ENCODE peak calls at places on chromosomes 3 and 15, in eight cellular contexts. Z is endothelial cell; C is fibroblast of villous mesenchyme; F is IMR-90; G is OCI-LY7; A is AG09309; Q is CD8-positive, alpha-beta T cell; I is AG04449. K is an unnamed sample.

GRCh38 chr15:78034495-78035191 is 42.9 kb downstream of the TBC1D2B start:
- DNase-seq in I (no peak), A (no peak), Z (no peak), C (peak), F (peak), Q (peak), G (peak), K (no peak)

GRCh38 chr3:165754219-165755007 is 82.8 kb downstream of the BCHE start:
- DNase-seq in Z (no peak), G (no peak), C (no peak), I (no peak), A (no peak), Q (no peak), F (no peak), K (no peak)

GRCh38 chr3:13164893-13165492 is 91.8 kb upstream of the IQSEC1 start:
- DNase-seq in G (no peak), I (no peak), Q (no peak), A (no peak), Z (no peak), C (no peak), F (no peak), K (no peak)

GRCh38 chr15:35141743-35142356 is 56.8 kb upstream of the NANOGP8 start:
- DNase-seq in Q (no peak), I (peak), Z (no peak), F (peak), C (peak), A (peak), G (no peak), K (no peak)

GRCh38 chr3:130725746-130726145 is 20.9 kb downstream of the PIK3R4 start:
- DNase-seq in Z (no peak), I (no peak), Q (no peak), A (no peak), C (no peak), G (no peak), F (no peak), K (no peak)

GRCh38 chr15:83111149-83111548 is 3.7 kb downstream of the TM6SF1 start:
- DNase-seq in Z (no peak), A (no peak), C (no peak), F (no peak), I (no peak), G (no peak), Q (no peak), K (no peak)

GRCh38 chr3:195905970-195906864 is 2.1 kb downstream of the TNK2 start:
- DNase-seq in Q (no peak), A (no peak), I (no peak), C (peak), F (peak), G (peak), Z (no peak), K (no peak)

GRCh38 chr3:170829873-170830272 is 40.1 kb downstream of the RPL22L1 start:
- DNase-seq in G (no peak), C (no peak), Z (peak), F (no peak), Q (no peak), I (no peak), A (no peak), K (no peak)

GRCh38 chr15:56856934-56857333 is 61.5 kb upstream of the TCF12 start:
- DNase-seq in Q (no peak), C (no peak), Z (no peak), G (no peak), I (no peak), F (no peak), A (no peak), K (no peak)

GRCh38 chr3:159727506-159727905 is 261.1 kb upstream of the IL12A start:
- DNase-seq in G (no peak), I (no peak), Z (no peak), A (no peak), F (no peak), C (no peak), Q (no peak), K (no peak)

GRCh38 chr3:159721324-159721723 is 267.3 kb upstream of the IL12A start:
- DNase-seq in F (peak), Q (no peak), I (no peak), C (no peak), Z (no peak), G (no peak), A (no peak), K (no peak)

GRCh38 chr3:159726231-159726964 is 262.2 kb upstream of the IL12A start:
- DNase-seq in C (peak), I (no peak), A (no peak), Q (no peak), F (peak), Z (no peak), G (no peak), K (no peak)

DNA sequence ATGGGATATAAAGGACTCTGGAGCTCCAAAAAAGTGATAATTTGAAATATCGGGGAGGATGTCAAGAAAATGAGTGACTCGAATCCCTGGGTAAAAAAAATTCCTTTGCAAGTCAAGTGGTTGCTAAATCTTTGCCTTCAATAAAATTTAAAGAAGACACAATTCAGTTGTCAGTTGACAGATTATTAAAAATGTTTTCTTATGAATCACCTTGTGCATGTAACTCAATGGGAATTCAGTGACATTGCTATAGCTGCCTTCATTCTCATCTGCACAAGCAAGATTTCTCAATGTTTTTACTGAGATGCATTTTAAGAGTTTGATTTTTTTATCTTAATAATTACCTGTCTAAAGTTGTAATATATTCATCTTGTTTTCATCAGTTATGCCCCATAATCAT is 264.0 kb upstream of the IL12A start:
- DNase-seq in C (no peak), Q (no peak), G (no peak), A (peak), F (peak), Z (no peak), I (no peak), K (no peak)
- TF ChIP-seq CTCF in C (no peak), Q (no peak), G (no peak), A (no peak), F (no peak), Z (no peak), I (no peak), K (no peak)

DNA sequence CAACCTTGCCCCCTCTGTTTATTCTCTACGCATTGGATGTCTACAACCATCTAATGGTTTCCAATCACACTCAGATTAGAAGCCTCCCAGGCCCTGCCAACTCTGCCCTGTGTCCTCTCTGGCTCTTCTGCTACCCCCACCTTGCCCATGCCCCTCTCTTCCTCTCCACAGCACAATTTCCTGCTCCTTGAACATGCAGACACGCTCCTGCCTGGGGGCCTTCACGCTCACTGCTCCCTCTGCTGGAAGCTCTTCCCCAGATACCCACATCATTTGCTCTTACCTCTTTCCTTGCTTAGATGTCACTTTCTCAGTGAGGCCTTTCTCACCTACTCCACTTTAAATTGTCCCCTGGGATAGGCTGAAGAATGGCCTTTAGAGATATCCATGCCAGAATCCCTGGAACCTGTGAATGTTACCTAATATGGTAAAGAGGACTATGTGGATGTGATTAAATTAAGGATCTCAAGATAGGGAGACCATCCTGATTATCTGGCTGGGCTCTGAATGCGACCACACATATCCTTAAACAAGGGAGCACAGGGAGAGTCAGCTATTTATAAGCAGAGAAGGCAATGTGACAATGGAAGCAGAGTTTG is 9.9 kb downstream of the KY start:
- DNase-seq in F (peak), A (no peak), Q (no peak), C (peak), I (no peak), G (peak), Z (peak), K (no peak)
- TF ChIP-seq CTCF in F (peak), A (peak), Q (no peak), C (peak), I (peak), G (peak), Z (peak), K (peak)

GRCh38 chr3:43155016-43155415 is 49.1 kb upstream of the POMGNT2 start:
- DNase-seq in C (no peak), I (no peak), Q (no peak), F (no peak), G (no peak), A (no peak), Z (no peak), K (no peak)

GRCh38 chr3:43153189-43154083 is 47.6 kb upstream of the POMGNT2 start:
- DNase-seq in F (peak), A (no peak), C (peak), Z (no peak), G (no peak), I (peak), Q (no peak), K (no peak)

GRCh38 chr3:43152649-43153048 is 46.8 kb upstream of the POMGNT2 start:
- DNase-seq in F (no peak), G (no peak), I (no peak), A (no peak), Z (no peak), Q (no peak), C (no peak), K (no peak)

GRCh38 chr3:43156812-43157455 is 51.1 kb upstream of the POMGNT2 start:
- DNase-seq in Z (no peak), Q (no peak), G (no peak), F (no peak), C (no peak), I (no peak), A (no peak), K (no peak)

GRCh38 chr3:43155464-43156121 is 49.7 kb upstream of the POMGNT2 start:
- DNase-seq in F (peak), G (no peak), A (no peak), Q (no peak), Z (peak), C (peak), I (peak), K (no peak)
- TF ChIP-seq CTCF in F (peak), G (no peak), A (peak), Q (no peak), Z (peak), C (peak), I (peak), K (peak)

GRCh38 chr3:172777901-172778300 is 27.4 kb downstream of the ECT2 start:
- DNase-seq in C (peak), Z (no peak), Q (no peak), A (no peak), G (no peak), F (no peak), I (no peak), K (no peak)
- TF ChIP-seq CTCF in C (no peak), Z (no peak), Q (no peak), A (no peak), G (no peak), F (no peak), I (no peak), K (no peak)

GRCh38 chr15:40472171-40472727 is 1.5 kb downstream of the CHST14 start:
- DNase-seq in Q (no peak), C (no peak), A (no peak), Z (no peak), F (no peak), G (no peak), I (no peak), K (no peak)

GRCh38 chr15:40470423-40471104 is at the start of gene CHST14:
- DNase-seq in Z (peak), I (no peak), G (peak), A (no peak), Q (peak), F (peak), C (peak), K (peak)

GRCh38 chr15:40469776-40470390 is 901 bp upstream of the CHST14 start:
- DNase-seq in I (no peak), G (no peak), Z (no peak), Q (no peak), A (no peak), F (peak), C (no peak), K (no peak)

GRCh38 chr15:40471105-40471777 is 457 bp downstream of the CHST14 start:
- DNase-seq in Z (peak), F (peak), Q (no peak), I (no peak), G (peak), C (peak), A (no peak), K (no peak)

DNA sequence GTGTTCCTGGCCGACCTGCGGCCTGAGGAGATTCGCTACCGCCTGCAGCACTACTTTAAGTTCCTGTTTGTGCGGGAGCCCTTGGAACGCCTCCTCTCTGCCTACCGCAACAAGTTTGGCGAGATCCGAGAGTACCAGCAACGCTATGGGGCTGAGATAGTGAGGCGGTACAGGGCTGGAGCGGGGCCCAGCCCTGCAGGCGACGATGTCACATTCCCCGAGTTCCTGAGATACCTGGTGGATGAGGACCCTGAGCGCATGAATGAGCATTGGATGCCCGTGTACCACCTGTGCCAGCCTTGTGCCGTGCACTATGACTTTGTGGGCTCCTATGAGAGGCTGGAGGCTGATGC is 970 bp downstream of the CHST14 start:
- DNase-seq in C (no peak), Q (no peak), A (no peak), I (no peak), F (peak), G (peak), Z (no peak), K (peak)
- TF ChIP-seq CTCF in C (no peak), Q (no peak), A (no peak), I (no peak), F (no peak), G (no peak), Z (no peak), K (no peak)

GRCh38 chr3:46935989-46936620 is 40.4 kb downstream of the CCDC12 start:
- DNase-seq in Q (no peak), C (no peak), G (no peak), Z (no peak), I (no peak), A (no peak), F (no peak), K (no peak)

GRCh38 chr3:46936733-46937250 is 39.8 kb downstream of the CCDC12 start:
- DNase-seq in I (no peak), Z (no peak), F (peak), C (peak), G (no peak), Q (no peak), A (no peak), K (no peak)

GRCh38 chr3:46934508-46935167 is 41.9 kb downstream of the CCDC12 start:
- DNase-seq in C (peak), F (no peak), A (no peak), Q (no peak), Z (no peak), I (no peak), G (no peak), K (no peak)

GRCh38 chr3:46934067-46934466 is 42.5 kb downstream of the CCDC12 start:
- DNase-seq in A (no peak), Q (no peak), Z (no peak), G (no peak), F (no peak), C (no peak), I (no peak), K (no peak)

DNA sequence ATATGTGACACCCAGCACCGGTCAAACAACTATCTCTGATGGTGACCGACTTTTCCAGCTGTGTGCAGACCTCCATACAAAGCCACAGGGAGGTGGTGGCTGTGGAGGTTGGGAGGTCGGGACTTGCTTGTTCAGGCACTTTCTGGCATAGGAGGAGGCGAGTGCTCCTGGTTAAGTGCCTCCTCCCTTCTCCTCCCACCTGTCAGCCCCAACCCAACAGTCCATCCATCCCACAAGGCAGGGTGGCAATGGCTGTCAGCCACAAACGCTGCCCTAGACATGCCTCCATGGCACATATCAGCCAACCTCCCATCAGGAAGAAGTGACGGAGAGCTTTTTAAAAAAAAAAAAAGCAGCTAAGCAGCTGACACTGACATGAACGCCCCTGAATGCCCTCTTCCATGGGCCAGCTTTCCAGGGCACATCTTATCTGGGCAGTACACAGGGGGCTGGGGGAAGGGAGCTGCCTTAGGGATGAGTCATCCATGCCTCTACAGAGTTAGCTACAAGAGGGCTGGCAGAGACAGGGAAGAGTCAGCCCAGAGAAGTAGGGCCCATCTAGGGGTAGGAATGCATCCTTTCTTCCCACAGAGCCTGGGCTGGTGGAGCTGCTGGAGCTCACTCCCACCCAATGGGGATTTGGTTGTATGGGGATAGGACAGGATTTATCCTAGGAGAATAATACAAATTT is 41.2 kb downstream of the CCDC12 start:
- DNase-seq in Q (no peak), Z (peak), A (peak), G (no peak), F (peak), I (peak), C (peak), K (no peak)
- TF ChIP-seq CTCF in Q (no peak), Z (no peak), A (peak), G (no peak), F (peak), I (peak), C (peak), K (no peak)

GRCh38 chr3:160403796-160404510 is 4.5 kb downstream of the SMC4 start:
- DNase-seq in A (no peak), I (no peak), Q (no peak), F (peak), C (peak), Z (no peak), G (no peak), K (no peak)
- TF ChIP-seq CTCF in A (no peak), I (no peak), Q (no peak), F (no peak), C (no peak), Z (no peak), G (no peak), K (no peak)

DNA sequence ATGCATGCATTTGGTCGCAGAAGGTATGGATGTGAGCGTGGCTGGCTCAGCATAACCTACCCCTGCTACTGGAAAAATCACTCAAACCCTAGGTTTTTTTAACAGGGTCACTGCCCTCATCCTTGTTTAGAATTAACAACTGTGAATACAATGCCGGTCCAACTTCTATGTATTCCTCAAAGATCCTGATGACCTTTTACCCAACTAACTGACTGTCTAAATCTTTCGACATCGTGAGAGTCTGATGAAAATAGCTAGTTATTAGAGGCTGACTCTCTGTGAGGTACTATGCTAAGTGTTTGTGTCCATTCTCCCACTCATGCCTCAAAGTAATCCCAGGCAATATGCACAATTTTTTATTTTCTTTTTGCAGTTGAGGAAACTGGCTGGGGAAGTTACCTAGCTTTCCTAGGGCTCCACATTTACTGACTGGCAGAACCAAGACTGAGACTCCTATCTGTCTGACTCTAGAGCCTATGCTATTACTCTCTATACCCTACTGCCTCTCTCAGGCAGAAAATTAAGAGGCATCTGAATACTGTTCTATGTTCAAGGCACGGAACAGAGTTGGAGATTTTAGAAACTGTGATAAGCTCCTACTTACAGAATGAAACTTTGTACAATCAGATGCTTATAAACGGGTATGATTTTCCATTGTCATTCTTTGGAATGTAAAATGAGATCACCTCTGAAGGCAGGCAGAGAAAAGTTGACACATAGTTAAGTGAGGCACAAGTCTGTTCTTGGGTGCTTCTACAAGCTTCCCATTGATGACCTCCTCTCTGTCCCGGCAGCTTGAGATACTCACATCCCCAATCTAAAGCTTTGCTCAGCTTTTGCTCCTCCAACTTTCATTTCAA is 56.4 kb downstream of the FILIP1L start:
- DNase-seq in G (no peak), Q (no peak), A (no peak), I (no peak), F (no peak), Z (no peak), C (no peak), K (no peak)
- TF ChIP-seq CTCF in G (no peak), Q (no peak), A (no peak), I (no peak), F (no peak), Z (no peak), C (no peak), K (no peak)

GRCh38 chr15:30978328-30978727 is 13.1 kb downstream of the MTMR10 start:
- DNase-seq in I (no peak), G (no peak), C (no peak), Z (no peak), A (no peak), Q (no peak), F (no peak), K (no peak)

GRCh38 chr15:30979457-30979856 is 12.0 kb downstream of the MTMR10 start:
- DNase-seq in C (no peak), Q (no peak), F (no peak), Z (no peak), I (no peak), A (no peak), G (no peak), K (no peak)

GRCh38 chr15:30985081-30985531 is 6.3 kb downstream of the MTMR10 start:
- DNase-seq in A (no peak), Q (no peak), Z (no peak), G (peak), F (peak), C (peak), I (no peak), K (no peak)

GRCh38 chr15:30984542-30984941 is 6.9 kb downstream of the MTMR10 start:
- DNase-seq in F (no peak), I (no peak), G (no peak), C (peak), Z (no peak), Q (no peak), A (no peak), K (peak)

GRCh38 chr15:30984118-30984517 is 7.3 kb downstream of the MTMR10 start:
- DNase-seq in Q (no peak), A (no peak), I (no peak), F (no peak), Z (no peak), G (no peak), C (peak), K (no peak)
- TF ChIP-seq CTCF in Q (no peak), A (no peak), I (no peak), F (no peak), Z (no peak), G (no peak), C (no peak), K (no peak)

GRCh38 chr15:86620636-86621349 is 541.1 kb downstream of the AGBL1 start:
- DNase-seq in F (no peak), C (no peak), I (no peak), A (no peak), Z (no peak), G (no peak), Q (no peak), K (no peak)

GRCh38 chr15:86623236-86623635 is 543.6 kb downstream of the AGBL1 start:
- DNase-seq in I (no peak), Z (no peak), C (no peak), G (no peak), F (no peak), A (no peak), Q (no peak), K (no peak)

GRCh38 chr15:86629409-86629808 is 549.7 kb downstream of the AGBL1 start:
- DNase-seq in Z (no peak), C (no peak), F (no peak), G (no peak), I (no peak), Q (no peak), A (no peak), K (no peak)

GRCh38 chr15:86620113-86620512 is 540.4 kb downstream of the AGBL1 start:
- DNase-seq in A (no peak), F (no peak), G (no peak), Q (no peak), I (no peak), C (no peak), Z (no peak), K (no peak)

GRCh38 chr15:86624261-86625036 is 544.8 kb downstream of the AGBL1 start:
- DNase-seq in C (peak), F (peak), G (peak), A (peak), Z (peak), I (peak), Q (peak), K (no peak)
- TF ChIP-seq CTCF in C (peak), F (peak), G (no peak), A (peak), Z (peak), I (peak), Q (no peak), K (peak)

K was measured in D721Med.